ENCODE peak calls at places on chromosome 10, in nine cellular contexts. P is lower leg skin, U is HFF-Myc, Z is AG04449, H is cardiac muscle cell, L is mesendoderm, F is GM23338, T is dorsolateral prefrontal cortex, A is astrocyte of the spinal cord. D is an unnamed sample.
A peak's percentile ranks its signal among the peaks of the same experiment; 100 is the strongest.

GRCh38 chr10:85510682-85511081 is 855.9 kb downstream of the GRID1 start:
- DNase-seq in P (no peak), U (no peak), Z (no peak), H (no peak), L (peak; percentile 42), F (peak; percentile 9), T (no peak), A (no peak), D (peak; percentile 65)

GRCh38 chr10:44998146-44998631 is 2.5 kb upstream of the ZNF22 start:
- DNase-seq in P (no peak), U (no peak), Z (no peak), H (no peak), L (no peak), F (no peak), T (no peak), A (peak; percentile 27), D (no peak)

GRCh38 chr10:118792501-118792900 is 37.7 kb upstream of the CACUL1 start:
- DNase-seq in P (peak; percentile 41), U (no peak), Z (no peak), H (no peak), L (no peak), F (no peak), T (no peak), A (peak; percentile 21), D (no peak)

GRCh38 chr10:72292223-72292691 is 18.5 kb downstream of the DDIT4 start:
- DNase-seq in P (no peak), U (no peak), Z (no peak), H (no peak), L (no peak), F (no peak), T (no peak), A (no peak), D (no peak)

GRCh38 chr10:89281606-89282395 is 20.0 kb upstream of the IFIT2 start:
- DNase-seq in P (no peak), U (no peak), Z (no peak), H (no peak), L (no peak), F (no peak), T (no peak), A (peak; percentile 29), D (no peak)

GRCh38 chr10:76248781-76249180 is 817.4 kb downstream of the LRMDA start:
- DNase-seq in P (no peak), U (no peak), Z (no peak), H (no peak), L (no peak), F (no peak), T (no peak), A (no peak), D (no peak)

GRCh38 chr10:92074126-92074887 is 150.7 kb downstream of the BTAF1 start:
- DNase-seq in P (no peak), U (no peak), Z (no peak), H (no peak), L (no peak), F (no peak), T (no peak), A (no peak), D (no peak)

GRCh38 chr10:30784896-30785605 is 155.5 kb upstream of the LYZL2 start:
- DNase-seq in P (peak; percentile 64), U (no peak), Z (no peak), H (peak; percentile 95), L (peak; percentile 95), F (peak; percentile 94), T (peak; percentile 68), A (peak; percentile 78), D (peak; percentile 96)

GRCh38 chr10:45470098-45471012 is 96.3 kb downstream of the ALOX5 start:
- DNase-seq in P (no peak), U (no peak), Z (no peak), H (peak; percentile 15), L (peak; percentile 86), F (peak; percentile 54), T (no peak), A (peak; percentile 24), D (peak; percentile 81)

GRCh38 chr10:43863270-43863669 is 214.6 kb upstream of the ZNF32 start:
- DNase-seq in P (no peak), U (no peak), Z (no peak), H (no peak), L (no peak), F (no peak), T (no peak), A (no peak), D (no peak)

GRCh38 chr10:52769966-52770365 is 2.6 kb downstream of the MBL2 start:
- DNase-seq in P (no peak), U (no peak), Z (no peak), H (no peak), L (no peak), F (no peak), T (no peak), A (peak; percentile 2), D (no peak)

GRCh38 chr10:111077715-111078504 is 1.1 kb downstream of the ADRA2A start:
- DNase-seq in P (no peak), U (no peak), Z (no peak), H (no peak), L (no peak), F (peak; percentile 47), T (peak; percentile 41), A (peak; percentile 9), D (peak; percentile 70)

GRCh38 chr10:685613-686012 is 3.9 kb downstream of the DIP2C start:
- DNase-seq in P (no peak), U (no peak), Z (no peak), H (no peak), L (no peak), F (no peak), T (no peak), A (no peak), D (no peak)

GRCh38 chr10:101134299-101135127 is 3.4 kb downstream of the TLX1 start:
- DNase-seq in P (no peak), U (no peak), Z (no peak), H (no peak), L (no peak), F (no peak), T (no peak), A (no peak), D (peak; percentile 71)

GRCh38 chr10:101131962-101132635 is 999 bp downstream of the TLX1 start:
- DNase-seq in P (no peak), U (no peak), Z (no peak), H (no peak), L (no peak), F (peak; percentile 54), T (no peak), A (no peak), D (peak; percentile 74)

GRCh38 chr10:101130984-101131961 is at the start of gene TLX1:
- DNase-seq in P (no peak), U (no peak), Z (no peak), H (peak; percentile 51), L (peak; percentile 56), F (peak; percentile 85), T (no peak), A (no peak), D (peak; percentile 87)

GRCh38 chr10:101133489-101134298 is 2.6 kb downstream of the TLX1 start:
- DNase-seq in P (no peak), U (no peak), Z (no peak), H (no peak), L (peak; percentile 60), F (no peak), T (no peak), A (no peak), D (peak; percentile 79)

DNA sequence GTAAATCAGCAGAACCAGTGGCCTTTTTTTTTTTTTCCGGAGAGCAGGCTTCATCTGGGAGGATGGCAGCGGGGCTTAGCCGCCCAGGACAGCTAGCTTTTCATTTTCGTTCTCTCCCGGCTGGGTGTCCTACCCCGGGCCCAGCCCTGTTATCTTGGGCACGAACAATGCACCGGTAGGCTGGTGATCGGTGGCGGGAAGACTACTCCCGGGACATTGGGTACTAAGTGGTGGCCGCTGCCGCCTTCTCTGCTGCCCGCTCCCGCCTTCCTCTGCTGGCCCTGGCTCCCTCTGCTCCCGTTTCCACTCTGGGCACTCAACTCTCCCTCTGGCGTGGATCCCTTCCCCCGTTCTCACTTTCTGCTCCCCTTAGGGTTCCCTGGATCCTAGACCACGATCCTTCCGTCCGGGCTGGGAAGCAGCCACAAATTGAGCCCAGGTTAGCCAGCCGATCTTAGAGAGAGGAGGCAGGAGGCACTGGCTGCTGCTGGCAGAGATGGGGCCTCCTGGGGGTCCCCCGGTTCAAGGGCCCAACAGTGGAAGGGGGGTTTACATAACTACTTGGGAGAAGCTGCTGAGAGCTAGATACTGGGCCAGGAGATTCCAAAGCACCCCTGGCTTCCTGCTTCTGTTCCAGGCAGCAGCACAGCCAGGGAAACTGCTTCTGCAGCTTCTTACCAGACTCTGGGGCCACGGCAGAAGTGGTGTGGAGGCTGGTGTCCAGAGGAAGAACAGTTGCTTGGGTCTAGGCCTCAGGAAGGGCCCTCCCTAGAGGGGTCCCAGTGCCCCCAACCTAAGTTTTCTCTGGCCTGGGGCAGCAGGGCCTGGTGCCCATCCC is 1.8 kb downstream of the TLX1 start:
- DNase-seq in P (no peak), U (no peak), Z (no peak), H (no peak), L (no peak), F (no peak), T (no peak), A (no peak), D (peak; percentile 59)
- H3K4me3 ChIP-seq in P (no peak overlapping the region), U (no peak overlapping the region), Z (no peak overlapping the region), H (no peak overlapping the region), L (no peak overlapping the region), F (no peak overlapping the region), T (no peak overlapping the region), A (no peak overlapping the region), D (no peak overlapping the region)

DNA sequence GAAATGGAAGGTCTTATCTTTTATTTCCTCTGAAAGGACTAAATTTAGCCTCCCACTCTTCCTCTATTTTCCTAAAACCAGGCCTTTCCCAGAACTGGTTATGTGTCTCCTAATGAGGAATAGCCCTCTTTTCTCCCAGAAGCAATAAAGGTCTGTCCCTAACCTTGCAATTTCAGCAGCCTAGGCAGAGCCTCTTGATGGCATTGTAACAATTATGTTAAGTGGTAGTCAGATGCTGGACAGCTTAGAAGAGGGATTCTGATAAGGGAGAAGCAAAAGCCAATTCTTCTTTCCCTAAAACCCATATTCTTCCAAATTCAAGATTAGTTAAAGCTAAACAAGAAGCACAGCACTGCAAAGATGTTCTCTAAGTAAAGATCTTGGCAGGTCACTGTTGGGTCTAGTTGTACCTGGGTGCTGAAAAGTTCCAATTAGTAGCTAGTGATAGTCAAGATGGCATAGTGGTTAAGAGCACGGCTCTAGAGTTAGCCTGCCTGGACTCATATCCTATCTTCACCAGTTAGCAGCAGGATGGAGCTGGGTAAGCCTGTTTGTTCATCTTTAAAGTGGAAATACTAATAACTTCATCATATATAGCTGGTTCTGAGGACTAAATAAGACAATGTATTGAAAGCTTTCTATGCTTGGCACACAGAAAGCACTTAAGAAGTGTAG is 14.3 kb upstream of the KCNIP2 start:
- DNase-seq in P (no peak), U (no peak), Z (no peak), H (no peak), L (no peak), F (no peak), T (no peak), A (no peak), D (no peak)
- H3K4me3 ChIP-seq in P (no peak overlapping the region), U (no peak overlapping the region), Z (no peak overlapping the region), H (no peak overlapping the region), L (no peak overlapping the region), F (no peak overlapping the region), T (no peak overlapping the region), A (no peak overlapping the region), D (no peak overlapping the region)

GRCh38 chr10:126670056-126670743 is at the start of gene C10orf90:
- DNase-seq in P (no peak), U (no peak), Z (no peak), H (no peak), L (no peak), F (no peak), T (no peak), A (no peak), D (no peak)
- H3K4me3 ChIP-seq in P (no peak within 1 kb of the TSS), U (no peak within 1 kb of the TSS), Z (no peak within 1 kb of the TSS), H (no peak within 1 kb of the TSS), L (no peak within 1 kb of the TSS), F (no peak within 1 kb of the TSS), T (peak within 1 kb of the TSS; percentile 68), A (no peak within 1 kb of the TSS), D (no peak within 1 kb of the TSS)

GRCh38 chr10:131980321-131980720 is 1.4 kb downstream of the BNIP3 start:
- DNase-seq in P (no peak), U (no peak), Z (no peak), H (no peak), L (no peak), F (no peak), T (no peak), A (no peak), D (no peak)
- H3K4me3 ChIP-seq in P (peak overlapping the region; percentile 8), U (peak overlapping the region; percentile 76), Z (peak overlapping the region; percentile 97), H (peak overlapping the region; percentile 97), L (no peak overlapping the region), F (peak overlapping the region; percentile 49), T (peak overlapping the region; percentile 97), A (peak overlapping the region; percentile 84), D (peak overlapping the region; percentile 93)